ENCODE peak calls at places on chromosomes 7 and 10, in four cellular contexts. N is HFF-Myc; H is HS-27A; C is stimulated activated CD4-positive, alpha-beta T cell treated with anti-CD3 and anti-CD28 coated beads, Interleukin-4, amount 100 ng/mL, for 4 hours. B is an unnamed sample.

GRCh38 chr7:8938036-8938435 is 504.6 kb downstream of the NXPH1 start:
- DNase-seq in H (no peak), C (no peak), N (no peak), B (no peak)

GRCh38 chr7:124992881-124993562 is 63.4 kb upstream of the POT1 start:
- DNase-seq in N (no peak), C (no peak), H (peak), B (peak)

GRCh38 chr7:111098926-111099250 is 8.0 kb downstream of the LRRN3 start:
- DNase-seq in N (no peak), H (no peak), C (no peak), B (no peak)

GRCh38 chr10:99777918-99778716 is 4.3 kb upstream of the ABCC2 start:
- DNase-seq in N (no peak), C (no peak), H (no peak), B (no peak)

GRCh38 chr7:156152380-156152779 is 340.1 kb upstream of the SHH start:
- DNase-seq in N (no peak), C (no peak), H (no peak), B (no peak)

GRCh38 chr10:132094581-132095234 is 29.0 kb downstream of the JAKMIP3 start:
- DNase-seq in C (no peak), H (no peak), N (no peak), B (no peak)

GRCh38 chr7:92621641-92622429 is 31.6 kb upstream of the FAM133B start:
- DNase-seq in C (no peak), N (no peak), H (no peak), B (no peak)

GRCh38 chr7:47636111-47636692 is 54.3 kb upstream of the TNS3 start:
- DNase-seq in H (no peak), C (no peak), N (no peak), B (no peak)

GRCh38 chr7:14432936-14433335 is 443.5 kb upstream of the ETV1 start:
- DNase-seq in N (no peak), H (no peak), C (no peak), B (no peak)

GRCh38 chr7:36265720-36266119 is 112.7 kb downstream of the EEPD1 start:
- DNase-seq in H (no peak), C (no peak), N (no peak), B (no peak)

B was measured in BJ.